ENCODE peak calls at places on chromosomes 3 and 15, in six cellular contexts. Y, K, B, V, U and Z are unnamed samples.
A peak's percentile ranks its signal among the peaks of the same experiment; 100 is the strongest.

GRCh38 chr3:99638244-99638948 is at the start of gene COL8A1:
- DNase-seq in Y (peak; percentile 89), K (peak; percentile 13), B (peak; percentile 83), V (peak; percentile 91), U (peak; percentile 5), Z (peak; percentile 77)

GRCh38 chr3:37945803-37946530 is 44.6 kb upstream of the VILL start:
- DNase-seq in Y (peak; percentile 85), K (peak; percentile 40), B (no peak), V (peak; percentile 92), U (no peak), Z (peak; percentile 30)

GRCh38 chr3:197364410-197365071 is 66.1 kb upstream of the DLG1 start:
- DNase-seq in Y (peak; percentile 36), K (no peak), B (peak; percentile 37), V (no peak), U (no peak), Z (peak; percentile 55)

GRCh38 chr15:100216177-100216576 is 125.6 kb downstream of the ADAMTS17 start:
- DNase-seq in Y (no peak), K (no peak), B (no peak), V (no peak), U (no peak), Z (no peak)

GRCh38 chr15:65101418-65101890 is 13.5 kb downstream of the UBAP1L start:
- DNase-seq in Y (peak; percentile 74), K (peak; percentile 67), B (peak; percentile 85), V (peak; percentile 42), U (no peak), Z (peak; percentile 83)

GRCh38 chr3:188734395-188734794 is 437.4 kb upstream of the TPRG1 start:
- DNase-seq in Y (peak; percentile 41), K (no peak), B (no peak), V (peak; percentile 30), U (no peak), Z (no peak)

GRCh38 chr15:71812966-71813722 is 2.8 kb downstream of the NR2E3 start:
- DNase-seq in Y (no peak), K (no peak), B (no peak), V (no peak), U (no peak), Z (peak; percentile 57)

GRCh38 chr3:50028336-50028735 is 60.4 kb upstream of the RBM5 start:
- DNase-seq in Y (peak; percentile 29), K (no peak), B (no peak), V (peak; percentile 21), U (no peak), Z (no peak)

GRCh38 chr3:40978442-40978841 is 220.9 kb upstream of the CTNNB1 start:
- DNase-seq in Y (no peak), K (no peak), B (no peak), V (no peak), U (no peak), Z (no peak)

GRCh38 chr3:126116526-126116925 is 32.6 kb upstream of the SLC41A3 start:
- DNase-seq in Y (no peak), K (no peak), B (peak; percentile 15), V (no peak), U (no peak), Z (no peak)

GRCh38 chr15:43168192-43169107 is 16.8 kb upstream of the CCNDBP1 start:
- DNase-seq in Y (no peak), K (no peak), B (no peak), V (peak; percentile 42), U (no peak), Z (peak; percentile 39)

GRCh38 chr3:101928890-101929289 is 79.6 kb downstream of the NFKBIZ start:
- DNase-seq in Y (peak; percentile 49), K (no peak), B (no peak), V (peak; percentile 94), U (no peak), Z (no peak)

GRCh38 chr3:13093687-13094086 is 20.5 kb upstream of the IQSEC1 start:
- DNase-seq in Y (no peak), K (no peak), B (no peak), V (no peak), U (peak; percentile 78), Z (no peak)

GRCh38 chr3:105773291-105773690 is 95.5 kb downstream of the CBLB start:
- DNase-seq in Y (no peak), K (no peak), B (no peak), V (no peak), U (no peak), Z (no peak)

GRCh38 chr3:133547432-133548041 is 25.9 kb upstream of the CDV3 start:
- DNase-seq in Y (no peak), K (no peak), B (no peak), V (peak; percentile 84), U (no peak), Z (peak; percentile 39)

GRCh38 chr3:151816091-151816604 is 2.2 kb downstream of the AADAC start:
- DNase-seq in Y (no peak), K (peak; percentile 35), B (no peak), V (peak; percentile 53), U (no peak), Z (no peak)

GRCh38 chr3:15081960-15082664 is 16.8 kb downstream of the RBSN start:
- DNase-seq in Y (no peak), K (no peak), B (no peak), V (peak; percentile 16), U (no peak), Z (no peak)